ENCODE peak calls at places on chromosome 11, in ten cellular contexts. One of them, this sample, is unnamed. For H3K36me3 and H3K9me3, the result is how much of the 10 kb centered on the place peaks cover.

GRCh38 chr11:62961017-62961416 is 23.8 kb downstream of the SLC22A6 start:
- DNase-seq in psoas muscle: no peak
- DNase-seq in tibial artery: no peak
- DNase-seq in PC-3: no peak
- DNase-seq in CD8-positive, alpha-beta T cell: no peak
- DNase-seq in lung: no peak
- DNase-seq in mucosa of descending colon: no peak
- DNase-seq in kidney: no peak
- DNase-seq in astrocyte: no peak
- DNase-seq in tibial nerve: no peak
- DNase-seq in this sample: no peak

GRCh38 chr11:84981296-84981695 is 645.8 kb downstream of the DLG2 start:
- DNase-seq in psoas muscle: no peak
- DNase-seq in tibial artery: no peak
- DNase-seq in PC-3: peak
- DNase-seq in CD8-positive, alpha-beta T cell: no peak
- DNase-seq in lung: no peak
- DNase-seq in mucosa of descending colon: no peak
- DNase-seq in kidney: no peak
- DNase-seq in astrocyte: peak
- DNase-seq in tibial nerve: no peak
- DNase-seq in this sample: no peak

GRCh38 chr11:69378303-69379141 is 84.6 kb downstream of the MYEOV start:
- DNase-seq in psoas muscle: peak
- DNase-seq in tibial artery: peak
- DNase-seq in PC-3: no peak
- DNase-seq in CD8-positive, alpha-beta T cell: no peak
- DNase-seq in lung: no peak
- DNase-seq in mucosa of descending colon: no peak
- DNase-seq in kidney: peak
- DNase-seq in astrocyte: no peak
- DNase-seq in tibial nerve: peak
- DNase-seq in this sample: no peak

GRCh38 chr11:130908770-130909625 is 7.3 kb downstream of the SNX19 start:
- DNase-seq in psoas muscle: no peak
- DNase-seq in tibial artery: no peak
- DNase-seq in PC-3: peak
- DNase-seq in CD8-positive, alpha-beta T cell: no peak
- DNase-seq in lung: no peak
- DNase-seq in mucosa of descending colon: no peak
- DNase-seq in kidney: no peak
- DNase-seq in astrocyte: peak
- DNase-seq in tibial nerve: no peak
- DNase-seq in this sample: no peak

GRCh38 chr11:72764503-72764902 is 12.3 kb upstream of the ARAP1 start:
- DNase-seq in psoas muscle: no peak
- DNase-seq in tibial artery: no peak
- DNase-seq in PC-3: no peak
- DNase-seq in CD8-positive, alpha-beta T cell: no peak
- DNase-seq in lung: peak
- DNase-seq in mucosa of descending colon: peak
- DNase-seq in kidney: no peak
- DNase-seq in astrocyte: no peak
- DNase-seq in tibial nerve: no peak
- DNase-seq in this sample: no peak

GRCh38 chr11:71495286-71496090 is 31.6 kb upstream of the KRTAP5-7 start:
- DNase-seq in psoas muscle: no peak
- DNase-seq in tibial artery: no peak
- DNase-seq in PC-3: no peak
- DNase-seq in CD8-positive, alpha-beta T cell: no peak
- DNase-seq in lung: no peak
- DNase-seq in mucosa of descending colon: no peak
- DNase-seq in kidney: no peak
- DNase-seq in astrocyte: no peak
- DNase-seq in tibial nerve: no peak
- DNase-seq in this sample: no peak

GRCh38 chr11:18461909-18462308 is 6.3 kb downstream of the LDHAL6A start:
- DNase-seq in psoas muscle: no peak
- DNase-seq in tibial artery: no peak
- DNase-seq in PC-3: no peak
- DNase-seq in CD8-positive, alpha-beta T cell: no peak
- DNase-seq in lung: no peak
- DNase-seq in mucosa of descending colon: no peak
- DNase-seq in kidney: no peak
- DNase-seq in astrocyte: no peak
- DNase-seq in tibial nerve: no peak
- DNase-seq in this sample: no peak

GRCh38 chr11:7575841-7576451 is 62.1 kb downstream of the PPFIBP2 start:
- DNase-seq in psoas muscle: peak
- DNase-seq in tibial artery: peak
- DNase-seq in PC-3: peak
- DNase-seq in CD8-positive, alpha-beta T cell: no peak
- DNase-seq in lung: peak
- DNase-seq in mucosa of descending colon: peak
- DNase-seq in kidney: peak
- DNase-seq in astrocyte: no peak
- DNase-seq in tibial nerve: no peak
- DNase-seq in this sample: peak

GRCh38 chr11:116857936-116858335 is 20.5 kb upstream of the APOA1 start:
- DNase-seq in psoas muscle: no peak
- DNase-seq in tibial artery: no peak
- DNase-seq in PC-3: no peak
- DNase-seq in CD8-positive, alpha-beta T cell: no peak
- DNase-seq in lung: no peak
- DNase-seq in mucosa of descending colon: no peak
- DNase-seq in kidney: no peak
- DNase-seq in astrocyte: no peak
- DNase-seq in tibial nerve: no peak
- DNase-seq in this sample: no peak

GRCh38 chr11:127000291-127000968 is at the start of gene KIRREL3:
- DNase-seq in psoas muscle: no peak
- DNase-seq in tibial artery: no peak
- DNase-seq in PC-3: no peak
- DNase-seq in CD8-positive, alpha-beta T cell: no peak
- DNase-seq in lung: no peak
- DNase-seq in mucosa of descending colon: peak
- DNase-seq in kidney: peak
- DNase-seq in astrocyte: peak
- DNase-seq in tibial nerve: no peak
- DNase-seq in this sample: no peak

GRCh38 chr11:73017024-73017751 is 124.9 kb downstream of the FCHSD2 start:
- DNase-seq in psoas muscle: no peak
- DNase-seq in tibial artery: no peak
- DNase-seq in PC-3: no peak
- DNase-seq in CD8-positive, alpha-beta T cell: no peak
- DNase-seq in lung: no peak
- DNase-seq in mucosa of descending colon: no peak
- DNase-seq in kidney: no peak
- DNase-seq in astrocyte: no peak
- DNase-seq in tibial nerve: no peak
- DNase-seq in this sample: no peak

GRCh38 chr11:111465400-111465799 is 46.8 kb downstream of the BTG4 start:
- DNase-seq in psoas muscle: no peak
- DNase-seq in tibial artery: no peak
- DNase-seq in PC-3: peak
- DNase-seq in CD8-positive, alpha-beta T cell: no peak
- DNase-seq in lung: no peak
- DNase-seq in mucosa of descending colon: no peak
- DNase-seq in kidney: no peak
- DNase-seq in astrocyte: peak
- DNase-seq in tibial nerve: no peak
- DNase-seq in this sample: no peak

GRCh38 chr11:112734207-112734606 is 227.0 kb upstream of the NCAM1 start:
- DNase-seq in psoas muscle: no peak
- DNase-seq in tibial artery: no peak
- DNase-seq in PC-3: peak
- DNase-seq in CD8-positive, alpha-beta T cell: no peak
- DNase-seq in lung: no peak
- DNase-seq in mucosa of descending colon: peak
- DNase-seq in kidney: no peak
- DNase-seq in astrocyte: peak
- DNase-seq in tibial nerve: no peak
- DNase-seq in this sample: no peak

GRCh38 chr11:48307760-48308386 is 1.9 kb downstream of the OR4S1 start:
- DNase-seq in psoas muscle: no peak
- DNase-seq in tibial artery: no peak
- DNase-seq in PC-3: peak
- DNase-seq in CD8-positive, alpha-beta T cell: peak
- DNase-seq in lung: peak
- DNase-seq in mucosa of descending colon: peak
- DNase-seq in kidney: no peak
- DNase-seq in astrocyte: no peak
- DNase-seq in tibial nerve: peak
- DNase-seq in this sample: peak

GRCh38 chr11:114195981-114196731 is 100.0 kb upstream of the NNMT start:
- DNase-seq in psoas muscle: no peak
- DNase-seq in tibial artery: peak
- DNase-seq in PC-3: peak
- DNase-seq in CD8-positive, alpha-beta T cell: peak
- DNase-seq in lung: peak
- DNase-seq in mucosa of descending colon: no peak
- DNase-seq in kidney: no peak
- DNase-seq in astrocyte: no peak
- DNase-seq in tibial nerve: no peak
- DNase-seq in this sample: peak

GRCh38 chr11:75283391-75283931 is 42.9 kb downstream of the TPBGL start:
- DNase-seq in psoas muscle: peak
- DNase-seq in tibial artery: no peak
- DNase-seq in PC-3: no peak
- DNase-seq in CD8-positive, alpha-beta T cell: no peak
- DNase-seq in lung: no peak
- DNase-seq in mucosa of descending colon: no peak
- DNase-seq in kidney: peak
- DNase-seq in astrocyte: no peak
- DNase-seq in tibial nerve: no peak
- DNase-seq in this sample: no peak

GRCh38 chr11:75280227-75280671 is 39.7 kb downstream of the TPBGL start:
- DNase-seq in psoas muscle: peak
- DNase-seq in tibial artery: peak
- DNase-seq in PC-3: peak
- DNase-seq in CD8-positive, alpha-beta T cell: peak
- DNase-seq in lung: peak
- DNase-seq in mucosa of descending colon: peak
- DNase-seq in kidney: peak
- DNase-seq in astrocyte: peak
- DNase-seq in tibial nerve: peak
- DNase-seq in this sample: peak

GRCh38 chr11:75280770-75281468 is 40.3 kb downstream of the TPBGL start:
- DNase-seq in psoas muscle: peak
- DNase-seq in tibial artery: no peak
- DNase-seq in PC-3: no peak
- DNase-seq in CD8-positive, alpha-beta T cell: no peak
- DNase-seq in lung: no peak
- DNase-seq in mucosa of descending colon: peak
- DNase-seq in kidney: peak
- DNase-seq in astrocyte: no peak
- DNase-seq in tibial nerve: no peak
- DNase-seq in this sample: no peak

GRCh38 chr11:75279273-75279672 is 38.7 kb downstream of the TPBGL start:
- DNase-seq in psoas muscle: peak
- DNase-seq in tibial artery: peak
- DNase-seq in PC-3: no peak
- DNase-seq in CD8-positive, alpha-beta T cell: no peak
- DNase-seq in lung: no peak
- DNase-seq in mucosa of descending colon: no peak
- DNase-seq in kidney: peak
- DNase-seq in astrocyte: peak
- DNase-seq in tibial nerve: no peak
- DNase-seq in this sample: no peak

GRCh38 chr11:75281469-75282095 is 41.0 kb downstream of the TPBGL start:
- DNase-seq in psoas muscle: peak
- DNase-seq in tibial artery: no peak
- DNase-seq in PC-3: no peak
- DNase-seq in CD8-positive, alpha-beta T cell: no peak
- DNase-seq in lung: no peak
- DNase-seq in mucosa of descending colon: no peak
- DNase-seq in kidney: peak
- DNase-seq in astrocyte: no peak
- DNase-seq in tibial nerve: no peak
- DNase-seq in this sample: no peak
- H3K36me3 ChIP-seq in psoas muscle: under half
- H3K36me3 ChIP-seq in tibial artery: half or more
- H3K36me3 ChIP-seq in PC-3: under half
- H3K36me3 ChIP-seq in CD8-positive, alpha-beta T cell: under half
- H3K36me3 ChIP-seq in lung: under half
- H3K36me3 ChIP-seq in mucosa of descending colon: under half
- H3K36me3 ChIP-seq in kidney: under half
- H3K36me3 ChIP-seq in astrocyte: under half
- H3K36me3 ChIP-seq in tibial nerve: under half
- H3K36me3 ChIP-seq in this sample: under half

GRCh38 chr11:45578286-45578685 is 87.1 kb downstream of the CHST1 start:
- DNase-seq in psoas muscle: no peak
- DNase-seq in tibial artery: no peak
- DNase-seq in PC-3: no peak
- DNase-seq in CD8-positive, alpha-beta T cell: no peak
- DNase-seq in lung: no peak
- DNase-seq in mucosa of descending colon: no peak
- DNase-seq in kidney: no peak
- DNase-seq in astrocyte: no peak
- DNase-seq in tibial nerve: no peak
- DNase-seq in this sample: no peak
- H3K9me3 ChIP-seq in psoas muscle: under half
- H3K9me3 ChIP-seq in tibial artery: under half
- H3K9me3 ChIP-seq in PC-3: under half
- H3K9me3 ChIP-seq in CD8-positive, alpha-beta T cell: under half
- H3K9me3 ChIP-seq in lung: under half
- H3K9me3 ChIP-seq in mucosa of descending colon: under half
- H3K9me3 ChIP-seq in kidney: under half
- H3K9me3 ChIP-seq in astrocyte: under half
- H3K9me3 ChIP-seq in tibial nerve: under half
- H3K9me3 ChIP-seq in this sample: under half

GRCh38 chr11:75142714-75143419 is 8.0 kb upstream of the SLCO2B1 start:
- DNase-seq in psoas muscle: peak
- DNase-seq in tibial artery: peak
- DNase-seq in PC-3: peak
- DNase-seq in CD8-positive, alpha-beta T cell: peak
- DNase-seq in lung: peak
- DNase-seq in mucosa of descending colon: peak
- DNase-seq in kidney: peak
- DNase-seq in astrocyte: peak
- DNase-seq in tibial nerve: peak
- DNase-seq in this sample: no peak
- TF ChIP-seq CTCF in psoas muscle: no peak
- TF ChIP-seq CTCF in tibial artery: no peak
- TF ChIP-seq CTCF in PC-3: no peak
- TF ChIP-seq CTCF in CD8-positive, alpha-beta T cell: no peak
- TF ChIP-seq CTCF in lung: no peak
- TF ChIP-seq CTCF in mucosa of descending colon: no peak
- TF ChIP-seq CTCF in kidney: no peak
- TF ChIP-seq CTCF in astrocyte: no peak
- TF ChIP-seq CTCF in tibial nerve: no peak
- TF ChIP-seq CTCF in this sample: no peak

GRCh38 chr11:65988791-65989592 is 13.0 kb downstream of the EIF1AD start:
- DNase-seq in psoas muscle: peak
- DNase-seq in tibial artery: peak
- DNase-seq in PC-3: peak
- DNase-seq in CD8-positive, alpha-beta T cell: peak
- DNase-seq in lung: peak
- DNase-seq in mucosa of descending colon: peak
- DNase-seq in kidney: peak
- DNase-seq in astrocyte: peak
- DNase-seq in tibial nerve: peak
- DNase-seq in this sample: peak
- H3K36me3 ChIP-seq in psoas muscle: under half
- H3K36me3 ChIP-seq in tibial artery: under half
- H3K36me3 ChIP-seq in PC-3: under half
- H3K36me3 ChIP-seq in CD8-positive, alpha-beta T cell: under half
- H3K36me3 ChIP-seq in lung: under half
- H3K36me3 ChIP-seq in mucosa of descending colon: under half
- H3K36me3 ChIP-seq in kidney: under half
- H3K36me3 ChIP-seq in astrocyte: under half
- H3K36me3 ChIP-seq in tibial nerve: under half
- H3K36me3 ChIP-seq in this sample: under half

This sample was measured in prostate gland.